ENCODE peak calls at places on chromosomes 13 and 19, in five cellular contexts. R is tibial nerve; W is aorta; C is A673; B is CD8-positive, alpha-beta memory T cell. Y is an unnamed sample. For H3K27me3, the result is how much of the 10 kb centered on the place peaks cover.

GRCh38 chr13:45799451-45799850 is 52.1 kb downstream of the SIAH3 start:
- DNase-seq in B (no peak), C (peak), W (no peak), R (no peak), Y (peak)

GRCh38 chr19:2770055-2771013 is 12.7 kb downstream of the SGTA start:
- DNase-seq in R (no peak), C (no peak), W (peak), B (no peak), Y (no peak)

GRCh38 chr19:16457195-16457953 is 14.4 kb downstream of the EPS15L1 start:
- DNase-seq in B (no peak), C (peak), R (no peak), W (peak), Y (peak)

GRCh38 chr19:48152552-48152951 is 17.6 kb downstream of the LIG1 start:
- DNase-seq in W (peak), C (peak), B (peak), R (peak), Y (peak)

GRCh38 chr19:33476151-33476707 is 45.4 kb downstream of the PEPD start:
- DNase-seq in R (no peak), C (no peak), B (no peak), W (no peak), Y (no peak)

GRCh38 chr13:93903909-93904308 is 575.6 kb downstream of the DCT start:
- DNase-seq in R (no peak), W (no peak), B (no peak), C (no peak), Y (no peak)

GRCh38 chr13:94682229-94682628 is 30.1 kb downstream of the SOX21 start:
- DNase-seq in B (no peak), W (no peak), R (no peak), C (no peak), Y (no peak)

GRCh38 chr13:50453238-50453637 is 390.3 kb downstream of the DLEU7 start:
- DNase-seq in R (no peak), B (no peak), W (no peak), C (no peak), Y (no peak)

GRCh38 chr13:30802953-30803478 is 67.7 kb downstream of the ALOX5AP start:
- DNase-seq in W (peak), B (peak), C (peak), R (peak), Y (peak)

GRCh38 chr19:10543420-10544241 is at the start of gene ATG4D:
- DNase-seq in C (peak), B (peak), R (peak), W (peak), Y (peak)

GRCh38 chr13:94328336-94329041 is 151.0 kb downstream of the DCT start:
- DNase-seq in B (no peak), C (no peak), W (no peak), R (no peak), Y (no peak)

GRCh38 chr13:32861304-32861703 is 154.9 kb upstream of the KL start:
- DNase-seq in B (no peak), W (no peak), R (no peak), C (no peak), Y (no peak)

GRCh38 chr13:52070929-52071523 is 46.5 kb downstream of the UTP14C start:
- DNase-seq in B (no peak), C (peak), R (no peak), W (no peak), Y (no peak)

GRCh38 chr19:34336781-34337271 is 28.2 kb upstream of the GPI start:
- DNase-seq in R (peak), B (peak), C (peak), W (no peak), Y (peak)

GRCh38 chr13:95734124-95734523 is 57.2 kb downstream of the DNAJC3 start:
- DNase-seq in B (no peak), C (no peak), R (no peak), W (no peak), Y (no peak)

GRCh38 chr19:3670258-3670795 is 29.9 kb downstream of the PIP5K1C start:
- DNase-seq in B (no peak), W (peak), R (peak), C (peak), Y (peak)

GRCh38 chr13:63156816-63157215 is 1741.2 kb upstream of the PCDH20 start:
- DNase-seq in W (no peak), B (no peak), C (no peak), R (no peak), Y (no peak)

GRCh38 chr19:47058621-47059020 is 10.2 kb upstream of the TMEM160 start:
- DNase-seq in R (no peak), W (no peak), B (no peak), C (no peak), Y (peak)

GRCh38 chr13:83325454-83325853 is 556.8 kb downstream of the SLITRK1 start:
- DNase-seq in B (no peak), C (peak), W (no peak), R (no peak), Y (no peak)

GRCh38 chr13:77028202-77028601 is 1.2 kb upstream of the FBXL3 start:
- DNase-seq in B (no peak), W (peak), C (no peak), R (no peak), Y (no peak)

GRCh38 chr13:87667686-87668085 is 3.5 kb upstream of the SLITRK5 start:
- DNase-seq in B (no peak), R (no peak), C (no peak), W (no peak), Y (no peak)

GRCh38 chr13:27970382-27971235 is 1.5 kb upstream of the CDX2 start:
- DNase-seq in B (no peak), W (no peak), C (no peak), R (no peak), Y (peak)
- H3K27ac ChIP-seq in B (no peak), W (no peak), C (no peak), R (no peak), Y (no peak)

DNA sequence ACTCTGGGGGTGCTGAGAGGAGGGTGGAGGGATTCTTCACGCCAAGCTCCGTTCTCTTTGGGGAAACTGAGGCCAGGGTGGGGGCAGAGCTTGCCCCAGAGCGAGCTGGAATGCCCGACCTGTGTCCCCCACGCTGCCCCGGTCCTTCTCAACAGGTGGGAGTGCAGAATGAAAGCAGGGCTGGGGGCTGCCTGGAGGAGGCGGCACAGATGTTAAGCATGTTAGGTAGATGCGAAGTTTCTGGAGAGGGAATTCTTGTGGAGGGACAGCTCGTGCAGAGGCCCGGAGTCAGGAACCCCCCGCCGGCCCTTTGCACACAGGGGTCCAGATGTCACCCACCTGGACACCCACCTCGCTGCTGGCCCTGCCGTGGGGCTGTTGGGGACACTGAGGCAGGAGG is 9.0 kb downstream of the EFNA2 start:
- DNase-seq in B (no peak), W (no peak), R (no peak), C (no peak), Y (no peak)
- H3K27me3 ChIP-seq in B (under half), W (under half), R (under half), C (under half), Y (under half)

DNA sequence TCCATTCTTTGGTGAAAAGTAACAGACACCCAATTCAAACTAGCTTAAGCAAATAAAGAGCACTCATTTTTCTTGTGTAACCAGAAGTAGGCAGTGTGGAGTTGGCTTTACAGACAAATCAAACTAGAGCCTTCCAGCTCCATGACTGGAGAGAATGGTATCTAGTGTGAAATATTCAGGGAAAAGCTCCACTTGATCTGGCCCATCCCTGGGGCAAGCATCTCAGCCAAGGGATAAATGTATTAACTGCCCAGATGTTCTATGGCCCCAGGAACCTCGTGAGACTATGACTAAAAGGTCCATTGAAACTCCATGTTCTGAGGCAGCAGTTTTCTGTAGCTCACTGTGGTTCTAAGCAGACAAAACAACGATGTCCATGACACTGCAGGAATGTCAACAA is 49.9 kb downstream of the TBC1D4 start:
- DNase-seq in C (no peak), R (no peak), B (no peak), W (no peak), Y (no peak)
- H3K4me3 ChIP-seq in C (no peak), R (no peak), B (no peak), W (no peak), Y (no peak)

DNA sequence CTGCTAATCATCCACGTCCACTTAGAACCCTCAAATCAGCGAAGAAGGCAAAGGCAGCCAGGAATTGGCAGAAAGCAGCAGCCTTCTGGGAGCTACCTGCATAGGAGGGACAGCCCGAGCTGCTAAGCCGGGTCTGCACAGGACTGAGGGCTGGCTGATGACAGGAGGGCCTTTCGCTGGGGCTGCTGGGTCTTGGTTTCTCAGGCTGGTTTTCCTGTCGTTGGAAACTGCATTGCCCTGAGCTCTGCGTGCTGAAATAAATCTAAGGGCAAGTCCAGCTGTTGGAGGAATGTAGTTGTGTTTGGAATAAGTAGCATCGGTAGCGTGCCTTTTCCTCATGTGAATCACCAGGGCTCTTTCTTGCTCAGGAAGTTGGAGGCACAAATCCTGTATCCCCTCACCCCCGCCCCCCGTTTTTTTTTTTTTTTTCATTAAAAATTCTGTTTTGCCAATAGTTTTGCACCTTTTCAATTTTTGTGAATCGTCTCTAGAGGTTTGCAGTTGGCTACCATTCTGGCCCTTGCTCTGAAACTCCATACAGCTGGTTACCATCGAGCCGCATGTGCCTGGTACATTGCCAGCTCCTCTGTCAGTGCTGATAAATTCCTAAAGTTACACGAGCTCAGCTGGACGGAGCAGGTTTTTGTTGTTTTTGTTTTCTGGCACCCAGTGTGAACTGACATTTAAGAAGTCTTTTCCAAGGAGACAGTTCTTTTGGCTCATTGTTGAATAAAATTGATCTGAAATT is 193.9 kb upstream of the RNF113B start:
- DNase-seq in W (no peak), B (no peak), C (peak), R (peak), Y (no peak)
- H3K27ac ChIP-seq in W (no peak), B (no peak), C (no peak), R (no peak), Y (peak)

DNA sequence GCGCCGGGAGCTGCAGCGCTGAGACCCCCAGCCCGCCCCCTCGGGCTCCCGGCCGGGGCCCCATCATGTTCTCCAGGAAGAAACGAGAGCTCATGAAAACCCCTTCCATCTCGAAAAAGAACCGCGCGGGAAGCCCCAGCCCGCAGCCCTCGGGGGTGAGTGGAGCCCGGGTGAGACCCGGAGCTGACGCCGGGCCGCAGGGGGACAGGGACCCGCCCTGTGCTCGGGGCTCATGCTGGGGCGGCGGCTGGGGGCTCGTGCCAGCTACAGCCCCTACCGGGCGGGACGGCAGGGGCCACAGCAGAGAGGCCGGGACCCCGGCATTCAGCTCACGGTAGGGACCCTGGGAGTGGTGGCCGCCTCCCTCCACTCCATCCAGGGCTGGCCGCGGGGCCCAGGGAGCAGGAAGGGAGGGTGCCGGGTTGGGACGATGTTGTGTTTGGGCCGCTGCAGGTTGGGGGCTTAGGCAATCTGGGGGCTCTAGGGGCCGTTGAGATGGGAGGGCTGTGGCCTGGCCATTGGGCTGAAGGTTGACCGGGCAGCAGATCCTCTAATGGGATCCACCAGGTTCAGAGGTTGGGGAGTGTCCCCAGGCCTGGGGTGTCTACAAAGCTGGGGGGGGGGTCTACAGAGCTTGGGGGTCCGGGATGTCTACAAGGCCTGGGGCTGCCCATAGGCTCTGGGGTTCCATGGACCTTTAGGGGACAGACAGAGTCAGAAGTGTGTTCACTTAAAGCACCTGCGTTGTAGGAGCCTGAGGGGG is 555 bp downstream of the ARHGAP45 start:
- DNase-seq in R (no peak), B (peak), C (no peak), W (peak), Y (no peak)
- H3K27me3 ChIP-seq in R (under half), B (under half), C (under half), W (under half), Y (half or more)

GRCh38 chr13:21675095-21676007 is 4.5 kb downstream of the FGF9 start:
- DNase-seq in W (peak), B (peak), C (peak), R (no peak), Y (peak)
- H3K4me3 ChIP-seq in W (no peak), B (peak), C (peak), R (peak), Y (peak)